ENCODE peak calls at places on chromosomes 2 and 18, in four cellular contexts. T is transverse colon, A is GM23338, S is HCT116. U is an unnamed sample.

GRCh38 chr2:9918275-9918674 is 33.2 kb upstream of the GRHL1 start:
- DNase-seq in T (no peak), A (no peak), S (no peak), U (no peak)

GRCh38 chr2:176522271-176522670 is 253.0 kb downstream of the MTX2 start:
- DNase-seq in T (no peak), A (no peak), S (no peak), U (no peak)

GRCh38 chr2:126655500-126656310 is at the start of gene GYPC:
- DNase-seq in T (peak; percentile 55), A (peak; percentile 66), S (no peak), U (peak; percentile 93)

GRCh38 chr2:135997380-135997779 is 12.0 kb upstream of the DARS1 start:
- DNase-seq in T (peak; percentile 40), A (peak; percentile 91), S (no peak), U (peak; percentile 91)

GRCh38 chr18:77393519-77393918 is 143.9 kb downstream of the GALR1 start:
- DNase-seq in T (no peak), A (no peak), S (no peak), U (no peak)

GRCh38 chr2:118223487-118224136 is 135.3 kb downstream of the INSIG2 start:
- DNase-seq in T (no peak), A (peak; percentile 63), S (no peak), U (no peak)

GRCh38 chr2:64359892-64360657 is 93.9 kb upstream of the LGALSL start:
- DNase-seq in T (peak; percentile 84), A (peak; percentile 34), S (peak; percentile 92), U (no peak)

GRCh38 chr2:55620123-55620779 is 2.8 kb upstream of the PPP4R3B start:
- DNase-seq in T (no peak), A (peak; percentile 55), S (no peak), U (peak; percentile 62)

GRCh38 chr18:8423051-8423558 is 186.1 kb upstream of the RAB12 start:
- DNase-seq in T (no peak), A (no peak), S (peak; percentile 15), U (no peak)

GRCh38 chr2:227908266-227909054 is 37.0 kb downstream of the DAW1 start:
- DNase-seq in T (no peak), A (no peak), S (no peak), U (no peak)

GRCh38 chr2:233821196-233821595 is 33.1 kb downstream of the HJURP start:
- DNase-seq in T (no peak), A (no peak), S (no peak), U (peak; percentile 11)

DNA sequence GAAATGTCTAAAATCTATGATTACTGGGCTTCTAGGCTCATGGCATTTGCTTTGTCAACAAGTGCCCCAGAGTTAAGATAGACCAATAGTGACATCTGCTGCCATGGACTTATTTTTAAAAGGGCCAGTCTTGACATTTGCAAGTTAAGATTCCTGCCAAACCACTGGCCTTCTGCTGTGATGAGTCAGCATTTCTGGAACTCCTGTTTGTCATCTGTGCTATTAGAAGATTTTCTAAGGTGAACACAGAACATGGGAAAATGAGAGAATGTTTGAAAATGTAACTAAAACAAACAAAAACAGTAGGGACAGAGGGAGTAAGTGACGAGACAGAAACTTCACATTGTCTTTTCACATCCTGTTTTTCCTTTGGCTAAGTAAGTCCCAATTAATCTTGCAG is 93.7 kb upstream of the WDR75 start:
- DNase-seq in T (peak; percentile 19), A (peak; percentile 44), S (peak; percentile 53), U (no peak)
- TF ChIP-seq POLR2AphosphoS5 in T (peak; percentile 21), A (no peak), S (no peak), U (no peak)

GRCh38 chr2:127906206-127906926 is 20.6 kb upstream of the AMMECR1L start:
- DNase-seq in T (no peak), A (peak; percentile 55), S (no peak), U (peak; percentile 57)
- H3K4me1 ChIP-seq in T (no peaks in the 10 kb centered on the region), A (no peaks in the 10 kb centered on the region), S (no peaks in the 10 kb centered on the region), U (no peaks in the 10 kb centered on the region)

GRCh38 chr2:81734981-81735380 is 1430.4 kb upstream of the LRRTM1 start:
- DNase-seq in T (no peak), A (no peak), S (no peak), U (no peak)

GRCh38 chr2:81739971-81740370 is 1435.4 kb upstream of the LRRTM1 start:
- DNase-seq in T (no peak), A (no peak), S (no peak), U (no peak)
- TF ChIP-seq POLR2AphosphoS5 in T (no peak), A (no peak), S (no peak), U (no peak)

DNA sequence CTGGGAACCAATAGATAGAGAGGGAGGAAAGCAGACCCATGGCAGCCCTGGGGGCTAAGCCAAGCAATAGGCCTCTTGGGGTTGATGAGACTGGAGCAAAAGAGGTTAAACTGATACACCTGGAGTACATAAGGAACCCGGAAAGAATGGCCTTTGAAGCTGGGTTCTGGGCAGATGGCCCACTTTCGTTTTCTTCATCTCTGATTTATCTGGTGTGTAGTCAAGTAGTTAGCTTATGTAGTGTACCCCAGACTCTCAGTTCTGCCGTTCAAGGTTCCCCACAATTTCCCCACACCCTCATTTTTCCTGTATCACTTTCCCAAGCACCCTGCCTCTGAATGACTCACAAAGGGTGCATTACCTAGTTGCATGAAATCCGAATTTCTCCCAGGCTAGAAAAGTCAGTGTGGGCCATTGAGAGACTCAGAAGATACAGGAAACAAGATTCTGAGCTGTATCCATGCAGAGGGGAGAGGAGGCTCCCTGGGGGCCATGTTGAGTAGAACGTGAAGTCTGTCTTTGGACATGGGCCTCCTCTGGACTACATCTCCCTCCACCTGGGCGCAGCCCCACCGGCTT is 235.0 kb downstream of the LOXHD1 start:
- DNase-seq in T (no peak), A (no peak), S (no peak), U (no peak)
- H3K4me1 ChIP-seq in T (no peaks in the 10 kb centered on the region), A (peaks cover 20% of the 10 kb centered on the region), S (peaks cover 11% of the 10 kb centered on the region), U (peaks cover 2% of the 10 kb centered on the region)

GRCh38 chr2:100801402-100801801 is 18.5 kb upstream of the NPAS2 start:
- DNase-seq in T (no peak), A (no peak), S (no peak), U (no peak)
- TF ChIP-seq POLR2AphosphoS5 in T (no peak), A (no peak), S (no peak), U (no peak)